ENCODE peak calls at places on chromosomes 1 and 21, in seven cellular contexts. W is right lobe of liver, J is IMR-90, L is psoas muscle, G is body of pancreas, B is adrenal gland, E is heart right ventricle. Y is an unnamed sample. For H3K4me1, the result is how much of the 10 kb centered on the place peaks cover.

GRCh38 chr1:53545663-53546408 is 86.6 kb downstream of the DMRTB1 start:
- DNase-seq in W (peak), G (no peak), L (peak), E (no peak), J (peak), B (peak), Y (peak)

GRCh38 chr1:218584418-218585155 is 239.5 kb downstream of the TGFB2 start:
- DNase-seq in E (no peak), B (no peak), G (no peak), J (peak), L (no peak), W (no peak), Y (no peak)

GRCh38 chr1:87120779-87121178 is 206.3 kb downstream of the HS2ST1 start:
- DNase-seq in E (no peak), W (no peak), B (no peak), J (no peak), G (no peak), L (no peak), Y (no peak)

GRCh38 chr1:96281491-96281890 is 440.1 kb upstream of the PTBP2 start:
- DNase-seq in B (no peak), E (no peak), W (no peak), G (no peak), L (no peak), J (no peak), Y (no peak)

GRCh38 chr1:69523032-69523431 is 44.7 kb upstream of the LRRC7 start:
- DNase-seq in L (no peak), G (no peak), B (no peak), W (no peak), J (peak), E (no peak), Y (no peak)

GRCh38 chr1:158527190-158527815 is 26.9 kb downstream of the OR6Y1 start:
- DNase-seq in E (no peak), J (peak), L (no peak), G (no peak), W (no peak), B (no peak), Y (no peak)

GRCh38 chr1:102431253-102431652 is 434.5 kb upstream of the OLFM3 start:
- DNase-seq in E (no peak), G (no peak), W (no peak), B (no peak), L (no peak), J (no peak), Y (no peak)

GRCh38 chr1:6003568-6004411 is 11.6 kb upstream of the NPHP4 start:
- DNase-seq in B (peak), E (no peak), G (peak), L (peak), W (peak), J (no peak), Y (peak)

GRCh38 chr1:54135436-54136120 is 17.2 kb downstream of the CDCP2 start:
- DNase-seq in G (no peak), B (no peak), J (peak), W (no peak), E (no peak), L (no peak), Y (no peak)

GRCh38 chr1:117339866-117340357 is 27.3 kb upstream of the MAN1A2 start:
- DNase-seq in B (peak), J (peak), G (peak), E (no peak), L (no peak), W (no peak), Y (no peak)

GRCh38 chr1:12153181-12153785 is 13.5 kb upstream of the TNFRSF1B start:
- DNase-seq in L (peak), B (peak), E (no peak), W (peak), G (no peak), J (peak), Y (peak)

GRCh38 chr1:209659909-209660308 is 7.7 kb upstream of the LAMB3 start:
- DNase-seq in B (no peak), L (no peak), E (no peak), G (no peak), J (peak), W (no peak), Y (no peak)

GRCh38 chr1:52792002-52792401 is 50.6 kb upstream of the ZYG11A start:
- DNase-seq in E (no peak), J (peak), B (no peak), W (no peak), G (no peak), L (no peak), Y (no peak)

GRCh38 chr1:226809785-226810571 is 60.4 kb upstream of the PSEN2 start:
- DNase-seq in B (no peak), J (peak), L (no peak), W (no peak), G (no peak), E (no peak), Y (no peak)

GRCh38 chr21:26846036-26846931 is 1.1 kb upstream of the ADAMTS1 start:
- DNase-seq in W (peak), G (peak), B (peak), L (peak), E (peak), J (peak), Y (peak)

GRCh38 chr1:23752909-23753308 is 9.6 kb downstream of the ELOA start:
- DNase-seq in W (no peak), B (no peak), E (no peak), J (no peak), G (no peak), L (no peak), Y (no peak)

GRCh38 chr21:21101911-21102310 is 103.7 kb downstream of the NCAM2 start:
- DNase-seq in B (peak), W (no peak), L (no peak), J (peak), E (no peak), G (no peak), Y (no peak)

GRCh38 chr1:117821782-117822447 is 107.5 kb downstream of the GDAP2 start:
- DNase-seq in L (no peak), B (no peak), E (no peak), W (no peak), G (peak), J (peak), Y (no peak)

GRCh38 chr1:228372183-228373003 is 34.2 kb downstream of the TRIM11 start:
- DNase-seq in E (peak), G (peak), L (peak), J (no peak), B (peak), W (peak), Y (peak)

GRCh38 chr1:192225713-192226112 is 67.5 kb downstream of the RGS18 start:
- DNase-seq in G (no peak), E (no peak), B (no peak), L (no peak), J (peak), W (no peak), Y (no peak)

GRCh38 chr1:37732111-37732780 is 32.7 kb downstream of the EPHA10 start:
- DNase-seq in E (no peak), B (no peak), J (no peak), W (no peak), L (peak), G (peak), Y (no peak)

GRCh38 chr1:60388092-60388987 is 314.8 kb upstream of the C1orf87 start:
- DNase-seq in J (no peak), G (peak), B (no peak), L (no peak), W (no peak), E (no peak), Y (no peak)

GRCh38 chr1:58813361-58813760 is 29.5 kb upstream of the JUN start:
- DNase-seq in W (no peak), J (peak), L (no peak), B (no peak), E (no peak), G (no peak), Y (no peak)

GRCh38 chr1:176111835-176112234 is 95.3 kb downstream of the COP1 start:
- DNase-seq in G (no peak), L (no peak), E (no peak), B (no peak), J (peak), W (no peak), Y (no peak)

GRCh38 chr1:150484861-150485260 is 2.4 kb upstream of the TARS2 start:
- DNase-seq in E (no peak), W (peak), J (peak), B (no peak), L (no peak), G (peak), Y (no peak)

GRCh38 chr1:10528066-10529014 is 53.6 kb downstream of the PEX14 start:
- DNase-seq in J (peak), W (no peak), G (peak), L (peak), B (peak), E (no peak), Y (no peak)

GRCh38 chr1:156655151-156655903 is 13.4 kb downstream of the BCAN start:
- DNase-seq in G (no peak), W (no peak), L (no peak), B (no peak), J (no peak), E (no peak), Y (no peak)

GRCh38 chr1:239943761-239944160 is 147.9 kb upstream of the FMN2 start:
- DNase-seq in B (no peak), W (no peak), L (no peak), E (no peak), G (no peak), J (no peak), Y (no peak)

GRCh38 chr21:36552458-36552800 is 72.5 kb upstream of the CLDN14 start:
- DNase-seq in B (no peak), W (no peak), G (no peak), J (no peak), L (no peak), E (no peak), Y (no peak)

GRCh38 chr1:9942399-9942938 is 722 bp downstream of the LZIC start:
- DNase-seq in B (no peak), L (no peak), E (no peak), W (no peak), G (no peak), J (peak), Y (no peak)

GRCh38 chr1:71634159-71634558 is 553.3 kb upstream of the ZRANB2 start:
- DNase-seq in W (no peak), B (no peak), G (no peak), E (no peak), J (no peak), L (no peak), Y (no peak)

GRCh38 chr21:38136201-38136600 is 120.6 kb upstream of the KCNJ15 start:
- DNase-seq in G (no peak), E (no peak), B (no peak), L (no peak), J (peak), W (no peak), Y (peak)

GRCh38 chr1:8652607-8653046 is 164.8 kb downstream of the RERE start:
- DNase-seq in E (no peak), B (no peak), G (no peak), W (no peak), J (no peak), L (no peak), Y (no peak)

GRCh38 chr1:18703041-18703621 is 72.5 kb downstream of the PAX7 start:
- DNase-seq in W (no peak), J (no peak), L (no peak), B (no peak), E (no peak), G (no peak), Y (no peak)

GRCh38 chr1:159598196-159598595 is 10.6 kb downstream of the APCS start:
- DNase-seq in G (no peak), E (no peak), B (no peak), J (peak), L (no peak), W (no peak), Y (no peak)

GRCh38 chr1:31596737-31597097 is 20.4 kb downstream of the TINAGL1 start:
- DNase-seq in L (no peak), J (peak), B (no peak), E (no peak), W (no peak), G (no peak), Y (no peak)

GRCh38 chr21:46189213-46189958 is 5.1 kb upstream of the SPATC1L start:
- DNase-seq in W (no peak), G (no peak), L (peak), J (peak), E (no peak), B (peak), Y (no peak)

GRCh38 chr1:207427832-207428231 is 26.3 kb upstream of the CR2 start:
- DNase-seq in B (no peak), L (no peak), J (no peak), W (no peak), E (no peak), G (no peak), Y (no peak)

GRCh38 chr1:207420109-207420508 is 34.0 kb upstream of the CR2 start:
- DNase-seq in L (no peak), J (no peak), W (no peak), G (no peak), E (no peak), B (no peak), Y (no peak)

GRCh38 chr1:207424570-207425131 is 29.5 kb upstream of the CR2 start:
- DNase-seq in E (no peak), B (peak), G (no peak), L (no peak), W (no peak), J (no peak), Y (no peak)

GRCh38 chr1:207421078-207421477 is 33.0 kb upstream of the CR2 start:
- DNase-seq in E (no peak), L (no peak), B (no peak), G (no peak), W (no peak), J (no peak), Y (no peak)

DNA sequence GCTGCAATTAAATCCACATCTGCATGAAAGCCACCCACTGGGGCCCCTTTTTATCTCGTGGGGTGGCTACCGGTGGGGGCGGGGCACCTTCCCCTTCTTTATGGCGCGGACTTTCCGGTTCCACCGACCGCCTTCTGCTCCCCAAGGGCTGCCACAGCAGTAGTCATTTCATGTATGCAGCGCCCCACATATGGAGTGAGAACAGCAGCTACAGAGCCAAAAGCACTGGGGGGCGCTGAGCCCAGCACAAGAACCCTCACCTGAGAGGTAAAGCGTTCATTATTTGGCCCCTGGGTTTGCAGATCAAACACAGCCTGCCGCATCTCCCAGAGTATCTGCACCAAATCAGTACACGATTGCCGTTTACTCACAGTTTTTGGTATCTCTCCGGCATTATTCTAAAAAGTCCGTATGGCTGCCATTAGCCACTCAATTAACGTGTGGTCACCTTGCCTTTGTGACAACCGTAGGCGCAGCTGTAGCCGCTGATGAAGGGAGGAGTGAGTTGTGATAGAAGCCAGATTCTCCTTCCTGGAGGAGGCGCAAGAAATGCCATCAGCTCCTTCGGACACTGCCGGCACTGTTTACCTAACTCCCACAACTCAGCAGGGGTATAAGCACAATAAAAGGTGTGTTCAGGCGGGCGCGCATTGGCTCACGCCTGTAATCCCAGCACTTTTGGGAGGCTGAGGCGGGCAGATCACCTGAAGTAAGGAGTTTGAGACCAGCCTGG is 30.4 kb upstream of the CR2 start:
- DNase-seq in W (no peak), E (no peak), B (no peak), L (no peak), G (no peak), J (no peak), Y (no peak)
- TF ChIP-seq CTCF in W (no peak), E (no peak), B (no peak), L (no peak), G (no peak), J (no peak), Y (no peak)

GRCh38 chr1:27476222-27476621 is 13.7 kb downstream of the WASF2 start:
- DNase-seq in W (no peak), E (no peak), G (no peak), L (no peak), J (no peak), B (no peak), Y (no peak)
- H3K4me1 ChIP-seq in W (under half), E (half or more), G (under half), L (half or more), J (under half), B (half or more), Y (half or more)

DNA sequence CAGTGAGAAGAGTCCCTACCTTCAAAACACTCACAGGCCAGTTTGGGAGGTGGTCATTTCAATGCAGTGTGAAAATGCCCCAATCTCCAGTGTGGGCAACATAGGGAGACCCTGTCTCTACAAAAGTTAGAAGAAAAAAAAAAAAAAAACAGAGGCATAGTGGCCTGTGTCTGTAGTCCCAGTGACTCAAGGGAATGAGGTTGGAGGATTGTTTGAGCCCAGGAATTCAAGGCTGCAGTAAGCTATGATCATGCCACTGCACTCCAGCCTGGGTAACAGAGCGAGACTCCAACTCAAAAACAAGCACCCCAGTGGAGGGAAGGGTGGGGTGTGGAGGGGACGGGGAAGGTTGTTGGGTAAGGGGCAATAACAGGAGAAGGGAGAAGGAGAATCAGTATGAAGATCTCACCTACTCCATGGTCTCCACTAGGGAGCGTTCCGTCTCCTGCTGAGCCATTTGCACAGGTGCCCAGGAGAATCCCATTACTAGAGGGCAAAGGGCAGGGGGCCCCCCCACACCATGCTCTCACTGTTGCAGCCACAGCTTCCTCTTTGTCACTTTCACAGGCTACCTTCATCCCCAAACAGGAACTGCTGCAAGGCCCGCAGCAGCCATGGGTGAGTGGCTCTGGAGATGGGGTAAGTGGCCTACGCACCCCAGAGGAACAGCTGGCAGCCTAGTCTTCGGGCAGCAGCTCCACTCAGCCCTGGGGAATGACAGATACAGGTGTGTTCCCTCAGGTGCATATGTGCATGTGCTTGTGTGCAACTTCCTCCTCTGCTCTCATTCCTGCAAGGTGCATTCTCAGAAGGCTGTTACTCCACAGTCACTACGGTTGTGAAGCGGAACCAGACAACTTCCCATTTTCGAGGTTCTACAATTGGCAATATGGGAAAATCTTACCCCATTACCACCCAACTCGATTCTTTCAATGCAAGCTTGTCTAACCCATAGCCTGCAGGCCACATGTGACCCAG is 87.9 kb upstream of the LYST start:
- DNase-seq in L (peak), E (peak), G (peak), W (peak), J (peak), B (no peak), Y (peak)
- TF ChIP-seq CTCF in L (no peak), E (no peak), G (no peak), W (no peak), J (no peak), B (no peak), Y (no peak)

GRCh38 chr1:204094262-204095247 is 21.6 kb downstream of the SOX13 start:
- DNase-seq in W (no peak), J (no peak), L (no peak), G (no peak), E (no peak), B (peak), Y (peak)

GRCh38 chr1:204092632-204093420 is 19.9 kb downstream of the SOX13 start:
- DNase-seq in B (no peak), J (no peak), G (peak), W (no peak), L (no peak), E (no peak), Y (no peak)

GRCh38 chr1:204091787-204092312 is 18.9 kb downstream of the SOX13 start:
- DNase-seq in J (no peak), E (no peak), W (no peak), G (no peak), B (no peak), L (no peak), Y (no peak)

GRCh38 chr1:204093756-204094155 is 20.8 kb downstream of the SOX13 start:
- DNase-seq in G (no peak), W (no peak), E (no peak), B (no peak), J (no peak), L (no peak), Y (no peak)

GRCh38 chr1:204093421-204093717 is 20.5 kb downstream of the SOX13 start:
- DNase-seq in W (no peak), J (no peak), B (no peak), G (peak), E (no peak), L (no peak), Y (peak)
- H3K4me1 ChIP-seq in W (under half), J (under half), B (half or more), G (half or more), E (half or more), L (half or more), Y (under half)

GRCh38 chr21:43923391-43923790 is 58.4 kb downstream of the AGPAT3 start:
- DNase-seq in W (peak), B (no peak), E (no peak), G (peak), L (peak), J (peak), Y (peak)

GRCh38 chr21:43921602-43921978 is 56.6 kb downstream of the AGPAT3 start:
- DNase-seq in G (no peak), E (no peak), L (no peak), J (no peak), W (no peak), B (no peak), Y (no peak)

GRCh38 chr21:43924421-43925095 is 59.5 kb downstream of the AGPAT3 start:
- DNase-seq in J (no peak), W (peak), L (peak), B (no peak), G (no peak), E (no peak), Y (no peak)

GRCh38 chr21:43921979-43922945 is 57.2 kb downstream of the AGPAT3 start:
- DNase-seq in G (no peak), W (peak), L (peak), B (no peak), E (no peak), J (peak), Y (no peak)

DNA sequence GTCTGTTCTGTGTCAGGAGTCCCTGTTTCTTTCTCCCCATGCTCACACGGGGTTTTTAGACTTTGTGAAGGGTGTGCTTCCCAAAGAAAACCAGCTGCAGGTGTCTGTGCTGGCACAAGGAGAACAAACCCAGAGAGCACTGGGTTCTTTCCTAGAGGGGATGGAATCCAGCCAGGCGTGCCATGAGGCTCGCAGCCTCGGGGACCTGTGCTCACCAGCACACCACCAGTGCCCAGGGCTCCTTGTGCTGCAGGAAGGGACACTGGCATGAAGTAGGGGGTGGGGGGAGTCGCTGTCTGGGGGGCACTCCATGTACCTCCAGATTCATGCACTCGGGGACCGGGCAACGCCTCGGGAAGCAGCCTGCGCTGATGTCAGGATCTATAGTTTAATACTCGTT is 57.9 kb downstream of the AGPAT3 start:
- DNase-seq in J (no peak), L (peak), W (peak), B (no peak), E (no peak), G (no peak), Y (no peak)
- TF ChIP-seq CTCF in J (no peak), L (no peak), W (no peak), B (no peak), E (no peak), G (no peak), Y (no peak)

Y was measured in left lung.